ENCODE peak calls at places on chromosomes 16 and 17, in nine cellular contexts. O, Z, K, T, N, D, W, P and F are unnamed samples.

GRCh38 chr17:73625006-73625405 is 19.2 kb downstream of the SDK2 start:
- DNase-seq in O (no peak), Z (no peak), K (no peak), T (no peak), N (no peak), D (no peak), W (no peak), P (no peak), F (no peak)

GRCh38 chr16:78127130-78127529 is 27.7 kb downstream of the WWOX start:
- DNase-seq in O (no peak), Z (no peak), K (peak; percentile 79), T (peak; percentile 53), N (no peak), D (no peak), W (no peak), P (no peak), F (no peak)

GRCh38 chr17:79342376-79342775 is 267.8 kb downstream of the ENGASE start:
- DNase-seq in O (no peak), Z (no peak), K (no peak), T (no peak), N (no peak), D (no peak), W (no peak), P (no peak), F (no peak)

GRCh38 chr16:17658881-17659280 is 188.1 kb upstream of the XYLT1 start:
- DNase-seq in O (no peak), Z (no peak), K (no peak), T (no peak), N (no peak), D (no peak), W (no peak), P (no peak), F (no peak)

GRCh38 chr17:46977750-46978488 is 1.1 kb downstream of the RPRML start:
- DNase-seq in O (no peak), Z (no peak), K (no peak), T (no peak), N (no peak), D (no peak), W (no peak), P (no peak), F (no peak)

GRCh38 chr16:81582655-81583441 is 138.2 kb downstream of the CMIP start:
- DNase-seq in O (no peak), Z (no peak), K (no peak), T (no peak), N (no peak), D (no peak), W (no peak), P (no peak), F (no peak)

GRCh38 chr17:40953876-40954275 is 12.9 kb downstream of the KRT39 start:
- DNase-seq in O (no peak), Z (no peak), K (peak; percentile 97), T (no peak), N (no peak), D (no peak), W (no peak), P (no peak), F (no peak)

GRCh38 chr17:503449-503700 is 150.8 kb upstream of the RPH3AL start:
- DNase-seq in O (no peak), Z (no peak), K (no peak), T (no peak), N (no peak), D (no peak), W (no peak), P (no peak), F (no peak)

GRCh38 chr17:56681561-56682266 is 88.2 kb downstream of the NOG start:
- DNase-seq in O (no peak), Z (peak; percentile 72), K (peak; percentile 81), T (no peak), N (no peak), D (no peak), W (peak; percentile 6), P (no peak), F (no peak)

GRCh38 chr17:7586673-7587419 is 3.0 kb downstream of the SOX15 start:
- DNase-seq in O (no peak), Z (no peak), K (no peak), T (no peak), N (no peak), D (no peak), W (no peak), P (no peak), F (no peak)

GRCh38 chr16:89449726-89450335 is 40.5 kb downstream of the ANKRD11 start:
- DNase-seq in O (no peak), Z (no peak), K (peak; percentile 46), T (no peak), N (no peak), D (no peak), W (no peak), P (no peak), F (no peak)

GRCh38 chr16:57773680-57774295 is 28.5 kb downstream of the KIFC3 start:
- DNase-seq in O (no peak), Z (no peak), K (peak; percentile 15), T (no peak), N (no peak), D (no peak), W (no peak), P (no peak), F (no peak)

GRCh38 chr17:1153795-1154546 is 25.8 kb downstream of the ABR start:
- DNase-seq in O (no peak), Z (no peak), K (peak; percentile 63), T (peak; percentile 17), N (no peak), D (no peak), W (no peak), P (no peak), F (peak; percentile 20)

GRCh38 chr17:64187093-64187895 is 57.4 kb upstream of the ERN1 start:
- DNase-seq in O (no peak), Z (no peak), K (no peak), T (no peak), N (no peak), D (no peak), W (no peak), P (no peak), F (no peak)

GRCh38 chr17:57120814-57121213 is 35.8 kb downstream of the AKAP1 start:
- DNase-seq in O (no peak), Z (no peak), K (no peak), T (no peak), N (no peak), D (no peak), W (no peak), P (no peak), F (no peak)